ENCODE peak calls at places on chromosomes 3 and 15, in six cellular contexts. O is HFFc6, N is NB4, E is tibial artery, U is PC-3, B is heart left ventricle. C is an unnamed sample.

GRCh38 chr15:93331545-93332117 is 242.6 kb upstream of the RGMA start:
- DNase-seq in B (no peak), N (no peak), E (no peak), O (no peak), U (no peak), C (no peak)

GRCh38 chr3:66133050-66133757 is 87.6 kb upstream of the SLC25A26 start:
- DNase-seq in E (no peak), O (peak), U (peak), B (no peak), N (no peak), C (no peak)

GRCh38 chr3:190040145-190040544 is 80.6 kb downstream of the P3H2 start:
- DNase-seq in E (no peak), N (no peak), U (peak), B (no peak), O (no peak), C (no peak)

GRCh38 chr15:92503889-92504288 is 110.2 kb downstream of the ST8SIA2 start:
- DNase-seq in E (no peak), O (no peak), B (no peak), U (no peak), N (no peak), C (no peak)

GRCh38 chr15:31080618-31081017 is 20.9 kb downstream of the TRPM1 start:
- DNase-seq in B (peak), U (no peak), E (no peak), N (peak), O (no peak), C (peak)

GRCh38 chr3:187741403-187742350 is 3.6 kb downstream of the BCL6 start:
- DNase-seq in E (peak), B (peak), N (peak), U (peak), O (peak), C (no peak)

GRCh38 chr3:196163212-196163611 is 48.0 kb downstream of the ZDHHC19 start:
- DNase-seq in U (no peak), E (no peak), N (no peak), B (no peak), O (no peak), C (no peak)

GRCh38 chr3:85427467-85427866 is 468.7 kb downstream of the CADM2 start:
- DNase-seq in O (no peak), B (no peak), U (peak), N (no peak), E (no peak), C (no peak)

GRCh38 chr3:104988491-104988890 is 378.2 kb upstream of the ALCAM start:
- DNase-seq in E (no peak), N (no peak), B (no peak), O (peak), U (peak), C (no peak)

GRCh38 chr3:12187448-12188327 is 29.0 kb upstream of the TIMP4 start:
- DNase-seq in U (peak), O (peak), E (peak), N (peak), B (peak), C (no peak)

GRCh38 chr3:120196812-120197211 is 88.2 kb downstream of the GPR156 start:
- DNase-seq in N (no peak), E (no peak), O (no peak), B (no peak), U (peak), C (no peak)

GRCh38 chr3:120202363-120202762 is 82.7 kb downstream of the GPR156 start:
- DNase-seq in U (no peak), B (no peak), N (no peak), O (no peak), E (no peak), C (no peak)

GRCh38 chr3:120196333-120196732 is 88.7 kb downstream of the GPR156 start:
- DNase-seq in O (no peak), E (no peak), B (no peak), U (no peak), N (no peak), C (no peak)

GRCh38 chr3:120200836-120201235 is 84.2 kb downstream of the GPR156 start:
- DNase-seq in B (no peak), U (no peak), E (no peak), O (no peak), N (no peak), C (no peak)

GRCh38 chr3:120198305-120198878 is 86.6 kb downstream of the GPR156 start:
- DNase-seq in B (no peak), U (peak), N (peak), E (no peak), O (peak), C (no peak)
- TF ChIP-seq CTCF in B (no peak), U (peak), N (no peak), E (no peak), O (peak), C (peak)

GRCh38 chr3:182364323-182364722 is 429.0 kb upstream of the ATP11B start:
- DNase-seq in N (no peak), B (no peak), O (no peak), U (peak), E (no peak), C (no peak)
- TF ChIP-seq CTCF in N (no peak), B (no peak), O (no peak), U (peak), E (no peak), C (no peak)

GRCh38 chr3:136818191-136818850 is 605 bp upstream of the SLC35G2 start:
- DNase-seq in U (peak), E (peak), O (peak), B (peak), N (peak), C (no peak)

GRCh38 chr3:136819784-136820640 is 1.1 kb downstream of the SLC35G2 start:
- DNase-seq in O (peak), N (peak), U (peak), E (peak), B (peak), C (no peak)

GRCh38 chr3:136817448-136817847 is 1.5 kb upstream of the SLC35G2 start:
- DNase-seq in O (peak), E (no peak), B (no peak), U (no peak), N (no peak), C (no peak)

GRCh38 chr3:136818851-136819783 is at the start of gene SLC35G2:
- DNase-seq in N (peak), B (peak), E (peak), O (peak), U (peak), C (peak)
- TF ChIP-seq CTCF in N (no peak), B (no peak), E (no peak), O (peak), U (no peak), C (peak)

GRCh38 chr3:42183991-42184621 is 81.9 kb downstream of the CCK start:
- DNase-seq in N (no peak), E (no peak), U (peak), O (no peak), B (no peak), C (no peak)
- TF ChIP-seq CTCF in N (no peak), E (no peak), U (no peak), O (peak), B (no peak), C (peak)

DNA sequence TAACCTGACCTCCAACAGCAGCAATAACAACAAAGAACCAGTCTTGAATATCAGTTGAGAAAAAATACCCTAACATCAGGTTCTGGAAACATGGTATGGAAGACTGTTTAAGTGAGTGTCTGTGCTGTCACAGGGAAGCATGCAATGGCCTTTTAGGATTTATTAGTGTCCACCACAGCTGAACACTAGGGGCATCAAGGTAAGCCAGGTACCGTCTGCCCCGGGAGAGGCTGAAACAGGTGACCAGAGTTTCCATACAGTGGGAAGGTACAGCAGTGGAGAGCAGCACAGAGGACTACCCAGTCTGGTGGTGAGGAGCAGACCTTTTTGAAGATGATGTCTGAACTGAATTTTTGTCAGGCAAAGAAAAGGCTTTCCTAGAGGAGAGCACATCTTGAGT is 18.4 kb downstream of the ZDHHC23 start:
- DNase-seq in U (peak), N (no peak), O (no peak), B (no peak), E (no peak), C (no peak)
- TF ChIP-seq CTCF in U (peak), N (no peak), O (no peak), B (no peak), E (no peak), C (no peak)

GRCh38 chr3:129120254-129121004 is 1.2 kb downstream of the RAB43 start:
- DNase-seq in B (peak), N (peak), E (peak), O (peak), U (peak), C (peak)
- TF ChIP-seq CTCF in B (peak), N (no peak), E (peak), O (peak), U (no peak), C (peak)

GRCh38 chr3:191138937-191139336 is 60.1 kb upstream of the OSTN start:
- DNase-seq in O (no peak), U (no peak), B (no peak), N (no peak), E (no peak), C (no peak)

GRCh38 chr3:191131305-191131704 is 67.7 kb upstream of the OSTN start:
- DNase-seq in B (no peak), E (no peak), U (no peak), O (no peak), N (no peak), C (no peak)

GRCh38 chr3:191135175-191135574 is 63.9 kb upstream of the OSTN start:
- DNase-seq in O (no peak), B (no peak), U (no peak), N (no peak), E (no peak), C (no peak)

GRCh38 chr3:191136347-191136746 is 62.7 kb upstream of the OSTN start:
- DNase-seq in N (peak), O (peak), E (no peak), B (no peak), U (peak), C (no peak)

DNA sequence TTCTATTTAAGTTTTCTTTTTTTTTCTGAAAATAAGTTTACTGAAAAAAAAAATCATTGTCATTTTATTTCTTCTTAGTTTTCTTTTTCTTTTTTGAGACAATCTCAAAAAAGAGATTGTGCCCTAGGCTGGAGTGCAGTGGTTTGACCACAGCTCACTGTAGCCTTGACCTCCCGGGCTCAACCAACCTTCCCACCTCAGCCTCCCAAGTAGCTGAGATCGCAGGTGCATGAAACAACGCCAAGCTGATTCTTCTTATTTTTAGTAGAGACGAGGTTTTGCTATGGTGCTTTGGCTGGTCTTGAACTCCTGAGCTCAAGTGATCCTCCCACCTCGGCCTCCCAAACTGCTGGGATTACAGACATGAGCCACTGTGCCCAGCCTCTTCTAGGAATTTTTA is 65.7 kb upstream of the OSTN start:
- DNase-seq in O (no peak), E (no peak), U (no peak), B (no peak), N (no peak), C (no peak)
- TF ChIP-seq CTCF in O (no peak), E (no peak), U (no peak), B (no peak), N (no peak), C (no peak)

GRCh38 chr3:32946973-32947372 is 4.5 kb upstream of the CCR4 start:
- DNase-seq in U (no peak), E (no peak), O (no peak), B (no peak), N (no peak), C (no peak)

GRCh38 chr3:32948625-32949445 is 2.6 kb upstream of the CCR4 start:
- DNase-seq in E (no peak), O (no peak), B (no peak), N (no peak), U (no peak), C (no peak)

GRCh38 chr3:32945136-32945535 is 6.3 kb upstream of the CCR4 start:
- DNase-seq in O (peak), N (no peak), B (no peak), E (no peak), U (peak), C (no peak)

GRCh38 chr3:32950516-32950915 is 928 bp upstream of the CCR4 start:
- DNase-seq in E (no peak), O (no peak), B (no peak), U (no peak), N (no peak), C (no peak)

DNA sequence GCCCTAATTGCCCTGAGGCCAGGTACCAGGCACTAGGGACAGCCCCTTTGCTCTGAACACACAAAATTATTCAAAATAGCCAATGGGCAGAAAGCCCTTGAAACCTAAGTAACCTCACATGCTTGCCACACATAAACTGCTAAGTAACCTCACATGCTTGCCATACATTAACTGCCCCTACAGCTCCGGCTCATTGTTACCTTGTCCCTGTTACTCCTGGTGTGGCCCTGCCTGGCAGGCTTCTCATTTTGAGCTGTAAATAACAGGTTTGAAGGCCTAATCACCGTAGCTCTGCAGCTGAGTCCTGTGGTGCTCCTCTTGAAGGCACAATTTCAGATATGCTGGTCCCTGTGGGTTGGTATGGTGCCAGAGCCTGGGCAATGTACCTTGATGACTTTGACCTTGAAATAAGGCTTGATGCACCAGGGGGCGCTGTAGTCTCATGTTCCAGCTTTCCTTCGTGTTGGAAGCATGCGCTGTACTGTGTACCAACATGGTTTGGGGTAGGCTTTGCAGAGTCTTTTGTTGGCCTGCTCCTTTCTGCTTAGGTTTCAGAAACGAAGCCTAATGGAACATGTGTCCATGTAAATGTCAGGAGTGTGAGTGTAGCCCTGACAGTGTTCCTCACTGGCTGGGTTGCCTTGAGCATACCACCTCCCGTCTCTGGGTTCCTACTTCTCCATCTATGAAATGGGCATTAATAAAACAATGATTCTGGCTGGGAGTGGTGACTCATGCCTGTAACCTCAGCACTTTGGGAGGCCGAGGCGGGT is 3.8 kb upstream of the CCR4 start:
- DNase-seq in O (peak), B (peak), N (peak), E (peak), U (peak), C (peak)
- TF ChIP-seq CTCF in O (peak), B (peak), N (peak), E (peak), U (peak), C (peak)

C was measured in osteocyte.